ENCODE peak calls at places on chromosomes 13 and 19, in eight cellular contexts. N is Panc1, J is left ventricle myocardium inferior, C is ovary, A is choroid plexus epithelial cell, U is hepatocyte, I is stomach, D is cardiac muscle cell. Z is an unnamed sample.

GRCh38 chr13:36294061-36294460 is 3.6 kb downstream of the CCDC169 start:
- DNase-seq in U (no peak), N (no peak), C (no peak), A (no peak), D (no peak), J (no peak), I (no peak), Z (no peak)

GRCh38 chr13:113742000-113742441 is 17.0 kb upstream of the TMEM255B start:
- DNase-seq in N (no peak), A (peak), J (no peak), C (no peak), I (peak), U (peak), D (peak), Z (peak)

GRCh38 chr13:84037937-84038464 is 155.7 kb upstream of the SLITRK1 start:
- DNase-seq in D (no peak), N (no peak), A (no peak), I (no peak), C (no peak), U (no peak), J (no peak), Z (no peak)

GRCh38 chr19:8512115-8512967 is 1.6 kb downstream of the ZNF414 start:
- DNase-seq in I (no peak), U (no peak), C (peak), A (peak), N (no peak), D (peak), J (no peak), Z (no peak)

GRCh38 chr19:55598719-55599467 is 424 bp downstream of the FIZ1 start:
- DNase-seq in A (peak), D (peak), N (peak), I (peak), U (peak), C (peak), J (peak), Z (peak)

GRCh38 chr13:112105244-112105681 is 38.3 kb downstream of the SOX1 start:
- DNase-seq in U (no peak), A (no peak), C (no peak), J (no peak), N (no peak), D (no peak), I (no peak), Z (peak)

GRCh38 chr13:69094485-69094884 is 1013.1 kb upstream of the ATXN8OS start:
- DNase-seq in U (no peak), D (no peak), N (no peak), A (no peak), I (no peak), J (no peak), C (no peak), Z (no peak)

GRCh38 chr19:44658069-44658727 is 13.1 kb upstream of the CEACAM19 start:
- DNase-seq in A (peak), I (no peak), J (no peak), N (no peak), C (no peak), D (no peak), U (no peak), Z (no peak)

GRCh38 chr13:33172400-33172799 is 113.2 kb downstream of the STARD13 start:
- DNase-seq in N (no peak), U (no peak), I (no peak), D (no peak), C (no peak), J (no peak), A (peak), Z (no peak)

GRCh38 chr13:109704771-109705628 is 81.4 kb downstream of the IRS2 start:
- DNase-seq in D (peak), N (no peak), U (peak), C (no peak), I (peak), J (peak), A (peak), Z (no peak)

GRCh38 chr19:662207-662961 is 630 bp downstream of the RNF126 start:
- DNase-seq in C (no peak), A (peak), U (peak), J (no peak), I (peak), D (peak), N (no peak), Z (peak)

GRCh38 chr19:18340990-18341868 is 831 bp downstream of the PGPEP1 start:
- DNase-seq in N (no peak), D (peak), J (peak), U (peak), I (peak), A (peak), C (peak), Z (peak)

GRCh38 chr19:3818479-3818878 is 32.3 kb upstream of the MATK start:
- DNase-seq in D (peak), N (no peak), A (peak), I (no peak), J (no peak), U (no peak), C (no peak), Z (no peak)

GRCh38 chr19:40134866-40135265 is 44.1 kb upstream of the ZNF780A start:
- DNase-seq in U (no peak), A (no peak), D (no peak), I (no peak), J (no peak), N (no peak), C (no peak), Z (no peak)

GRCh38 chr13:28423010-28423409 is 71.9 kb downstream of the FLT1 start:
- DNase-seq in N (no peak), D (no peak), A (no peak), J (peak), U (no peak), I (no peak), C (no peak), Z (no peak)

GRCh38 chr19:48673436-48674100 is 751 bp upstream of the NTN5 start:
- DNase-seq in U (no peak), N (no peak), J (no peak), I (no peak), C (no peak), D (no peak), A (no peak), Z (no peak)

GRCh38 chr13:112692586-112692985 is 2.7 kb downstream of the ATP11A start:
- DNase-seq in C (no peak), N (no peak), J (no peak), U (no peak), I (no peak), A (no peak), D (no peak), Z (no peak)

GRCh38 chr13:93413972-93414717 is 187.5 kb downstream of the GPC6 start:
- DNase-seq in D (peak), I (no peak), U (no peak), J (no peak), C (no peak), A (peak), N (no peak), Z (no peak)

GRCh38 chr13:29733069-29733700 is 117.2 kb downstream of the UBL3 start:
- DNase-seq in I (no peak), D (no peak), N (no peak), C (no peak), U (peak), J (no peak), A (no peak), Z (no peak)

GRCh38 chr19:50475101-50475568 is 1.2 kb upstream of the EMC10 start:
- DNase-seq in I (no peak), J (no peak), D (no peak), N (no peak), C (peak), A (no peak), U (no peak), Z (no peak)

GRCh38 chr19:4866595-4867424 is 657 bp downstream of the PLIN3 start:
- DNase-seq in U (peak), A (peak), I (peak), N (no peak), J (peak), D (peak), C (peak), Z (peak)

GRCh38 chr19:42113641-42114348 is 18.5 kb downstream of the POU2F2 start:
- DNase-seq in U (peak), I (no peak), A (peak), D (peak), C (no peak), J (no peak), N (peak), Z (peak)

GRCh38 chr13:89721216-89721615 is 1626.3 kb upstream of the MIR17HG start:
- DNase-seq in N (no peak), A (no peak), J (no peak), D (no peak), C (no peak), U (no peak), I (no peak), Z (no peak)

GRCh38 chr13:54091884-54092283 is 1063.3 kb downstream of the OLFM4 start:
- DNase-seq in D (no peak), I (no peak), J (no peak), U (no peak), A (no peak), N (no peak), C (no peak), Z (no peak)

GRCh38 chr19:32339988-32340874 is 5.2 kb upstream of the ZNF507 start:
- DNase-seq in A (peak), N (peak), J (peak), C (peak), U (peak), D (peak), I (peak), Z (peak)

GRCh38 chr19:50803633-50804419 is 13.6 kb downstream of the ACP4 start:
- DNase-seq in I (no peak), D (peak), J (no peak), U (peak), C (no peak), A (peak), N (no peak), Z (peak)

GRCh38 chr13:44155422-44156293 is 218.0 kb upstream of the SERP2 start:
- DNase-seq in J (peak), C (peak), I (peak), A (peak), N (no peak), D (peak), U (peak), Z (peak)

GRCh38 chr13:59064042-59064441 is 1099.7 kb downstream of the DIAPH3 start:
- DNase-seq in A (no peak), N (no peak), D (no peak), I (no peak), U (no peak), C (no peak), J (no peak), Z (no peak)

GRCh38 chr13:75876371-75877050 is 240.4 kb downstream of the LMO7 start:
- DNase-seq in C (peak), A (peak), U (peak), I (peak), J (peak), D (peak), N (peak), Z (peak)

DNA sequence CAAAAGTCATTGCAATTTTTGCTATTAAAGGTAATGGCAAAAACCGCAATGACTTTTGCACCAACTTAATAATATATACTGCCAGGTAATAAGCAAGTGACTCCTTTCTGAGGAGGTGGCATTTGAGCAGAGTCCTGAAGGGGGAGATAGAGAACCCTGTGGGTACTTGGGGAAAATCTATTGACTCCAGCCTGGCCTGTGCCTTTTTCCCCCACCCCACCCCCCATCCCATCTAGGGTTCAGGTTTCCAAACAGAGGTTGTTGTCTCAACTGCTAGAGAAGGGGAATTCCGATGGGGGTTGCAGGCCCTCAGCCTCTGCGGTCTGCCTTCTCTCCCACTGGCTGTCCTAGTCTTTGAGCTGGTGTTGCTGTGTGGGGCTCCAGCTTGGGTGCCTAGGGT is 11.5 kb downstream of the S1PR2 start:
- DNase-seq in J (no peak), I (no peak), A (peak), U (peak), N (no peak), C (no peak), D (peak), Z (peak)
- TF ChIP-seq CTCF in J (peak), I (no peak), A (peak), U (peak), N (no peak), C (no peak), D (peak), Z (peak)

GRCh38 chr19:47272448-47273312 is 2.0 kb upstream of the INAFM1 start:
- DNase-seq in D (no peak), A (peak), N (no peak), C (peak), U (no peak), J (peak), I (peak), Z (no peak)
- TF ChIP-seq CTCF in D (no peak), A (peak), N (no peak), C (peak), U (no peak), J (no peak), I (no peak), Z (no peak)

GRCh38 chr13:37642201-37642600 is 43.6 kb upstream of the POSTN start:
- DNase-seq in C (no peak), A (no peak), J (no peak), N (no peak), D (no peak), I (no peak), U (no peak), Z (peak)

GRCh38 chr13:37636701-37637100 is 38.1 kb upstream of the POSTN start:
- DNase-seq in J (no peak), C (no peak), A (no peak), U (no peak), I (no peak), N (no peak), D (no peak), Z (no peak)

GRCh38 chr13:37645181-37645580 is 46.6 kb upstream of the POSTN start:
- DNase-seq in N (no peak), A (peak), D (no peak), I (no peak), J (no peak), C (no peak), U (no peak), Z (no peak)

GRCh38 chr13:37640499-37640898 is 41.9 kb upstream of the POSTN start:
- DNase-seq in U (peak), N (peak), D (peak), C (no peak), A (peak), I (no peak), J (no peak), Z (peak)
- TF ChIP-seq CTCF in U (peak), N (peak), D (peak), C (peak), A (peak), I (no peak), J (peak), Z (peak)

DNA sequence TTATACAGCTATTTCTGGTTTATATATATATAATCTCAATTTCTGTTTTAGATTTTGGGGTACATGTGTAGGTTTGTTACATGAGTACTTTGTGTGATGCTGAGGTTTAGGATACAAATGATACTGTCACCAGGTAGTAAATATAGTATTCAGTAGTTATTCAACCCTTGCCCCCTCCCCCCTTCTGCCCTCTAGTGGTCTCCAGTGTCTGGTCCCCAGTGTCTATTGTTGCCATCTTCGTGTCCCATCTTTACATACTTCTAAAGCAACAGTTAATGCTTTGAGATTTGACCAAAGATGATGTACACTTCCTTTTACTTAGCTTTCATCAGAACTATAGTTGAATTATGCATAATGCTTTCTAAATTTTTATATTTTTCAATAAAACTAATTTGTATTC is 1623.4 kb upstream of the PRR20A start:
- DNase-seq in U (no peak), C (no peak), D (no peak), J (no peak), A (no peak), N (no peak), I (no peak), Z (no peak)
- TF ChIP-seq CTCF in U (peak), C (no peak), D (no peak), J (no peak), A (no peak), N (peak), I (no peak), Z (no peak)